ENCODE peak calls at places on chromosomes 13 and 19, in six cellular contexts. Z is K562, H is WTC11, G is endothelial cell of umbilical vein, C is A549, B is SK-N-SH. Y is an unnamed sample.

GRCh38 chr19:3721131-3721899 is 13.1 kb downstream of the TJP3 start:
- DNase-seq in Z (peak), G (peak), C (peak), B (peak), H (peak), Y (peak)

GRCh38 chr13:102881819-102882686 is 36.2 kb downstream of the ERCC5 start:
- DNase-seq in C (no peak), B (no peak), Z (no peak), H (no peak), G (no peak), Y (no peak)

GRCh38 chr13:48334534-48335127 is 31.1 kb downstream of the RB1 start:
- DNase-seq in Z (peak), B (peak), C (peak), G (peak), H (no peak), Y (peak)

GRCh38 chr13:39317284-39317683 is 279.0 kb downstream of the NHLRC3 start:
- DNase-seq in B (no peak), Z (no peak), G (peak), H (no peak), C (no peak), Y (no peak)

GRCh38 chr19:5801796-5802616 is 2.9 kb upstream of the NRTN start:
- DNase-seq in Z (peak), C (peak), B (peak), G (no peak), H (peak), Y (no peak)

GRCh38 chr13:27372896-27373295 is 51.5 kb upstream of the GTF3A start:
- DNase-seq in C (peak), H (peak), G (no peak), Z (no peak), B (no peak), Y (no peak)

GRCh38 chr19:30227661-30228112 is 144.5 kb upstream of the ZNF536 start:
- DNase-seq in G (peak), C (peak), H (peak), B (peak), Z (peak), Y (peak)

GRCh38 chr13:60931858-60932546 is 483.6 kb downstream of the PCDH20 start:
- DNase-seq in G (peak), C (peak), H (no peak), B (no peak), Z (no peak), Y (no peak)

GRCh38 chr13:98207411-98207810 is 30.3 kb upstream of the RNF113B start:
- DNase-seq in Z (no peak), G (no peak), B (no peak), H (no peak), C (no peak), Y (no peak)

GRCh38 chr13:33285420-33286124 is at the start of gene STARD13:
- DNase-seq in G (peak), Z (peak), B (peak), C (peak), H (peak), Y (peak)

GRCh38 chr13:48562296-48563066 is 29.6 kb upstream of the RCBTB2 start:
- DNase-seq in H (no peak), Z (peak), B (no peak), G (no peak), C (no peak), Y (peak)

GRCh38 chr19:49355890-49356289 is 6.3 kb downstream of the TEAD2 start:
- DNase-seq in C (no peak), H (no peak), Z (no peak), G (no peak), B (no peak), Y (peak)

GRCh38 chr19:5128251-5128931 is 159.5 kb downstream of the KDM4B start:
- DNase-seq in Z (peak), G (peak), C (no peak), H (no peak), B (peak), Y (no peak)

GRCh38 chr13:74661851-74662250 is 527.6 kb upstream of the KLF12 start:
- DNase-seq in H (no peak), G (no peak), C (no peak), Z (no peak), B (no peak), Y (no peak)

GRCh38 chr13:111874981-111875380 is 192.0 kb upstream of the SOX1 start:
- DNase-seq in B (no peak), G (no peak), Z (no peak), C (no peak), H (no peak), Y (no peak)

GRCh38 chr19:16052353-16052752 is 23.9 kb upstream of the TPM4 start:
- DNase-seq in Z (no peak), H (no peak), C (no peak), G (no peak), B (no peak), Y (no peak)

GRCh38 chr19:10328558-10329429 is 4.5 kb downstream of the RAVER1 start:
- DNase-seq in C (no peak), G (no peak), Z (no peak), B (no peak), H (no peak), Y (no peak)

GRCh38 chr13:50589139-50589538 is 254.4 kb downstream of the DLEU7 start:
- DNase-seq in C (no peak), B (peak), G (no peak), H (no peak), Z (no peak), Y (peak)

GRCh38 chr13:50080856-50081105 is 65.5 kb downstream of the KCNRG start:
- DNase-seq in Z (no peak), H (no peak), B (no peak), G (peak), C (no peak), Y (no peak)

DNA sequence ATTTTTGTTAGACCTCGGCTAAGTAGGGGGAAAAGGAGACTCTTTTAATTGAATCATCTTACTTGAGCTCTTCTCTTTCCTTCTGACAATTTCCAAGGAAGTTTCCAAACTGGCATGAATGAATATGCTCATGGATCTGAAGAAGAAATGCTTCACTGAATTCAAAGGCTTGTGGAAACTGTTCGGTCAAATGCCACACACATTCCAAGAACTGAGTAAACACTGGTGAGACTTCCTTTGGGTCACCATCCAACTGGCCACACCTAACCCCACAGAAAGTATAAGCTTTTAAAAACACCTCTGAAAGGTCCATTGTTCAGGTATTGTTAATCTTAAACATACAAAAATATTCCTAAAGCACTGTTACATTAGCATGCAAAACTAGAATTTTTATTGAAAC is 33.6 kb downstream of the MTMR6 start:
- DNase-seq in Z (no peak), C (peak), B (no peak), G (peak), H (no peak), Y (no peak)
- TF ChIP-seq MAX in Z (no peak), C (no peak), B (no peak), G (no peak), H (no peak), Y (no peak)

GRCh38 chr13:36480726-36481485 is 48.6 kb downstream of the CCNA1 start:
- DNase-seq in H (no peak), G (no peak), Z (no peak), B (no peak), C (no peak), Y (peak)

GRCh38 chr13:36476661-36477060 is 44.4 kb downstream of the CCNA1 start:
- DNase-seq in G (no peak), H (no peak), C (no peak), Z (no peak), B (no peak), Y (no peak)

GRCh38 chr13:36475468-36475867 is 43.2 kb downstream of the CCNA1 start:
- DNase-seq in B (peak), C (peak), Z (peak), H (peak), G (no peak), Y (peak)
- TF ChIP-seq MAX in B (no peak), C (no peak), Z (no peak), H (no peak), G (no peak), Y (no peak)

GRCh38 chr13:93328943-93329342 is 102.3 kb downstream of the GPC6 start:
- DNase-seq in Z (no peak), B (no peak), G (no peak), C (no peak), H (no peak), Y (no peak)

GRCh38 chr13:93320942-93321341 is 94.3 kb downstream of the GPC6 start:
- DNase-seq in Z (no peak), H (no peak), C (no peak), G (no peak), B (no peak), Y (no peak)

GRCh38 chr13:93326427-93326826 is 99.8 kb downstream of the GPC6 start:
- DNase-seq in H (no peak), G (no peak), Z (no peak), B (no peak), C (no peak), Y (no peak)

GRCh38 chr13:93325303-93326297 is 99.0 kb downstream of the GPC6 start:
- DNase-seq in G (no peak), C (no peak), B (peak), H (no peak), Z (no peak), Y (no peak)
- TF ChIP-seq MAX in G (no peak), C (no peak), B (no peak), H (no peak), Z (no peak), Y (no peak)

DNA sequence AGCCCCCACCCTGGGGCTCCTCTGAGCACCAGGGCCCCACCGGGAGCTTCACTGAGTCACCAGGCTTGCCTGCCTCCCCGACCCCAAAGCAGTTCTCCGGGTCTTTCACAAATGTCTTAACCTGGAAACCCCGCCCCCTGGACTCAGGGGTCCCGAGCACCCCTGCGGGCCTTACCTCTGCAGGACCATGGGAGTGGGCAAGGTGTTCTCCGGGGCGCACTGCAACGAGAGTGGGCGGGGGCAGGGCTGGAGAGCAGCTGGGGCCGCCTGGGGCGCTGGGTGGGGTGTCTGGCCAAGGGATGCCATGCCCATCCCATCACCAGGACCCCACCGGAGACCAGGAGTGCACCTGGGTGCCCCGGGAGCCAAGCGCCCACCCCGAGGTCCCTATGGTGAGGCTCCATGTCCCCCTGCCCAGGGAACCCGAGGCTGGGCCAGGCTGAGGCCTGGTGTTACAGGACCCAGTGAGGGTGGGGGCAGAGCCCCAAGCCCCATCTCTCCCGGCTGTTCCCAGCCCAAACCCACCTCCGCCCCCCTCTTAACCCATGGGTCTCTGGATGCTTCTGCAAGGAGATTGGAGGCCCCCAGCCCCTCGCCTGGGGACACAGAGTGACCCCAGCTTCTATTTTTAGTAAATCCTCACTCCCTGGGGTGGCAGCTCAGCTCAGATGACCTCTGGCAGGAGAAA is 10.9 kb downstream of the MKNK2 start:
- DNase-seq in Z (no peak), B (no peak), H (no peak), C (no peak), G (no peak), Y (no peak)
- TF ChIP-seq MAX in Z (no peak), B (no peak), H (no peak), C (no peak), G (no peak), Y (no peak)

DNA sequence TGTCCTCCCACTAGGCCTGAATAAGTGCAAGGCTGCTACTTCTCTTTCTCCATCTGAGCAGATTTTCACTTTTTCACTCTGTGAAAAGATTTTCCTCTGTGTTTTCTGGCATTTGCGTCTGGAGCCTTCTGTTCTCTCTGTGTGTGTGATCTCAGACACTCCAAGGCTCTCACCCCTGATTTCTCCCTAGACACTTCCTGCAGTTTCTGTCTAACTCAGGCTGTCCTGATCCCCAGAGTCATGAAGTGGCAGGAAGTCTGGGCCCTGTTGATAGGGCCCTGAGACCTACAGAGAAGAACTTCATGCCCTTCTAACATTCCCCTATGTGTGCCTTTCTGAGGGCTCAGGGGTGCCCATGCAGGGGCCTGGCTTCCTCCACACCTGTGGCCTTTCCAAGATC is 37.2 kb downstream of the SIGLEC7 start:
- DNase-seq in B (no peak), H (no peak), C (no peak), Z (no peak), G (no peak), Y (no peak)
- TF ChIP-seq MAX in B (no peak), H (no peak), C (no peak), Z (no peak), G (no peak), Y (no peak)

GRCh38 chr19:38209671-38210457 is 14.2 kb downstream of the DPF1 start:
- DNase-seq in Z (no peak), B (peak), C (no peak), G (peak), H (peak), Y (no peak)
- TF ChIP-seq MAX in Z (no peak), B (no peak), C (no peak), G (no peak), H (peak), Y (no peak)

GRCh38 chr13:52348081-52348480 is 57.9 kb downstream of the THSD1 start:
- DNase-seq in C (peak), H (no peak), G (peak), B (no peak), Z (no peak), Y (no peak)

GRCh38 chr13:52345048-52345447 is 60.9 kb downstream of the THSD1 start:
- DNase-seq in B (no peak), C (no peak), Z (no peak), G (peak), H (no peak), Y (no peak)

GRCh38 chr13:52353116-52353718 is 52.8 kb downstream of the THSD1 start:
- DNase-seq in C (no peak), B (no peak), G (no peak), H (no peak), Z (no peak), Y (no peak)

GRCh38 chr13:52345631-52346251 is 60.2 kb downstream of the THSD1 start:
- DNase-seq in C (no peak), Z (no peak), H (no peak), G (no peak), B (no peak), Y (no peak)

DNA sequence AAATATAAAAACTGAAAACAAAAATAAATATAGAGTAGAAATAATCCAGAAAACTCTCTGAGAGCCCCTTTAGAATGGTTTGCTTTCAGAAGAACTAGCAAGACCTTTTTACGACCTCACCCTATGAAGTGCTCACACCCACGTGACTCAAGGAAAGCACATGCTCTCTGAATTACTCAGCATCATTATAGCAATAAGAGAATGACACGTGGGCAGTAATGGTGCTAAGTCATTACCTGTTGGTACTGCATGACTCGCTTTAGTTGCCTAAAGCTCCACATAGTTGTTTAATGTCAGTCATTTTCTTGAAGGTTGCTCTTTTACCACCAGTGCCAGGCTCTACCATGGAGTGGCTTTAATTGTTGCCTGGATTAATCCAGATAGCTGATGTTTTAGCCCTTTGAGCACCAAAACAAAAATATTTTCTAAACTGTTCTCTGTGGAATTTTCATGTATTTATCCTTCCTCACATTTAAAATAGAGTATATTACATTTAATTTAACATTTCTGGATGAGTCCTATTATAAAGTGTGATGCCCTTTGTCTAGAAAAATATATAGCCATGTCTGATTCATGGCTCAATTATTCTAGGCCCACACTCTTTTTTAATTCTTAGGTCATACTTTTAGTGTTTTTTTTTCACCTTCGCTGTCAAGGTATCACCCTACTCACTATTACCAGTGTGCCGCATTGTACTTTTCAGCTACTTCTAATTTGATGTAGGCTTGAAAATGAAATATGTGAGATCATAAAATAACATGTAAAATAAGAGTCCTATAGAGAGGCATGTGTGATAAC is 56.8 kb downstream of the THSD1 start:
- DNase-seq in B (no peak), Z (peak), H (no peak), C (peak), G (peak), Y (peak)
- TF ChIP-seq MAX in B (peak), Z (no peak), H (no peak), C (peak), G (peak), Y (peak)

GRCh38 chr19:41701401-41702075 is 6.9 kb upstream of the CEACAM5 start:
- DNase-seq in H (peak), Z (peak), C (peak), B (no peak), G (no peak), Y (peak)

GRCh38 chr19:41699231-41699967 is 9.0 kb upstream of the CEACAM5 start:
- DNase-seq in H (no peak), G (no peak), B (no peak), C (peak), Z (no peak), Y (no peak)

GRCh38 chr19:41699968-41700323 is 8.5 kb upstream of the CEACAM5 start:
- DNase-seq in B (no peak), G (no peak), Z (no peak), H (no peak), C (no peak), Y (no peak)

GRCh38 chr19:41702208-41702651 is 6.2 kb upstream of the CEACAM5 start:
- DNase-seq in B (no peak), C (peak), G (no peak), H (no peak), Z (no peak), Y (no peak)

GRCh38 chr19:41700381-41701195 is 7.8 kb upstream of the CEACAM5 start:
- DNase-seq in H (no peak), Z (no peak), C (no peak), B (no peak), G (no peak), Y (no peak)
- TF ChIP-seq MAX in H (no peak), Z (no peak), C (no peak), B (no peak), G (no peak), Y (no peak)

Y was measured in NB4.